ENCODE peak calls at places on chromosomes 3 and 15, in six cellular contexts. G is occipital lobe; Z is activated naive CD4-positive, alpha-beta T cell treated with anti-CD3 and anti-CD28 coated beads, Interleukin-2, amount 10 ng/mL, durations not matched to agents 7 days and 5 days; U is T-helper 2 cell; W is NCI-H345; V is dorsolateral prefrontal cortex. T is an unnamed sample.

GRCh38 chr15:98085003-98085639 is 124.6 kb downstream of the ARRDC4 start:
- DNase-seq in U (no peak), Z (peak; percentile 55), V (peak; percentile 39), G (no peak), W (peak; percentile 19), T (peak; percentile 44)

GRCh38 chr3:137347817-137348368 is 390.1 kb downstream of the IL20RB start:
- DNase-seq in G (no peak), V (no peak), Z (no peak), U (no peak), W (no peak), T (peak; percentile 55)

GRCh38 chr3:138938056-138938876 is 8.7 kb downstream of the FOXL2 start:
- DNase-seq in Z (no peak), U (no peak), V (no peak), W (no peak), G (no peak), T (no peak)

GRCh38 chr3:27794211-27794610 is 72.1 kb upstream of the EOMES start:
- DNase-seq in W (no peak), U (no peak), G (no peak), Z (no peak), V (no peak), T (no peak)

GRCh38 chr3:146543461-146544012 is 870 bp downstream of the PLSCR1 start:
- DNase-seq in G (no peak), U (no peak), Z (no peak), W (no peak), V (no peak), T (no peak)

GRCh38 chr3:197367081-197367780 is 68.8 kb upstream of the DLG1 start:
- DNase-seq in Z (no peak), V (no peak), W (peak; percentile 98), U (no peak), G (no peak), T (no peak)

GRCh38 chr3:106862067-106862466 is 515.2 kb upstream of the CCDC54 start:
- DNase-seq in U (no peak), W (no peak), V (no peak), G (no peak), Z (no peak), T (no peak)

GRCh38 chr3:159238646-159239045 is 436.8 kb downstream of the MFSD1 start:
- DNase-seq in V (no peak), G (no peak), W (no peak), U (no peak), Z (no peak), T (no peak)

GRCh38 chr3:98504534-98504933 is 7.1 kb downstream of the OR5K2 start:
- DNase-seq in G (no peak), Z (no peak), U (no peak), V (no peak), W (no peak), T (no peak)

GRCh38 chr3:15982667-15983145 is 184.9 kb upstream of the ANKRD28 start:
- DNase-seq in W (no peak), G (peak; percentile 64), Z (no peak), V (peak; percentile 54), U (no peak), T (peak; percentile 39)

T was measured in neuronal stem cell.